ENCODE peak calls at places on chromosomes 6 and 20, in eight cellular contexts. E is fibroblast of mammary gland, N is heart right ventricle, S is endothelial cell, L is cardiac fibroblast, W is brain microvascular endothelial cell, G is fibroblast of lung, C is MCF 10A. K is an unnamed sample.

GRCh38 chr6:52352239-52353008 is 9.5 kb upstream of the PAQR8 start:
- DNase-seq in G (peak), E (peak), N (no peak), C (peak), L (peak), S (no peak), W (peak), K (no peak)

GRCh38 chr20:2625062-2625461 is 27.4 kb upstream of the NOP56 start:
- DNase-seq in N (no peak), W (no peak), C (no peak), L (no peak), G (no peak), E (no peak), S (no peak), K (no peak)

GRCh38 chr20:62388839-62389600 is 2.1 kb downstream of the RPS21 start:
- DNase-seq in E (no peak), G (no peak), W (no peak), L (no peak), S (no peak), N (no peak), C (no peak), K (no peak)

GRCh38 chr6:159941286-159942113 is 27.4 kb upstream of the IGF2R start:
- DNase-seq in G (peak), C (peak), E (peak), N (no peak), W (peak), S (no peak), L (peak), K (no peak)

GRCh38 chr6:46234156-46234556 is 63.4 kb upstream of the ENPP5 start:
- DNase-seq in N (peak), E (no peak), G (no peak), S (no peak), C (no peak), W (no peak), L (no peak), K (no peak)

GRCh38 chr20:50381771-50382593 is 128.2 kb upstream of the PTPN1 start:
- DNase-seq in G (no peak), S (no peak), W (no peak), E (no peak), L (no peak), N (no peak), C (no peak), K (no peak)

GRCh38 chr20:50138120-50138478 is 15.4 kb downstream of the PEDS1 start:
- DNase-seq in S (no peak), L (no peak), C (peak), G (no peak), N (no peak), E (no peak), W (no peak), K (no peak)

GRCh38 chr20:50193169-50193850 is 2.7 kb downstream of the CEBPB start:
- DNase-seq in L (peak), C (peak), G (peak), S (no peak), W (no peak), E (peak), N (no peak), K (no peak)

GRCh38 chr20:4956200-4956810 is 45.0 kb downstream of the SLC23A2 start:
- DNase-seq in E (peak), C (peak), L (peak), S (no peak), G (peak), W (no peak), N (no peak), K (no peak)

GRCh38 chr20:49276201-49276894 is 1.5 kb downstream of the ZNFX1 start:
- DNase-seq in W (peak), C (peak), S (no peak), L (peak), E (peak), N (peak), G (peak), K (no peak)

GRCh38 chr6:100724222-100724621 is 156.9 kb downstream of the ASCC3 start:
- DNase-seq in N (no peak), S (no peak), E (no peak), L (no peak), G (peak), C (no peak), W (no peak), K (no peak)

GRCh38 chr6:100721256-100721655 is 159.9 kb downstream of the ASCC3 start:
- DNase-seq in G (peak), E (peak), L (peak), S (no peak), W (no peak), C (no peak), N (no peak), K (no peak)

GRCh38 chr6:100724696-100725095 is 156.4 kb downstream of the ASCC3 start:
- DNase-seq in E (no peak), N (no peak), S (no peak), L (no peak), C (no peak), G (no peak), W (no peak), K (no peak)

DNA sequence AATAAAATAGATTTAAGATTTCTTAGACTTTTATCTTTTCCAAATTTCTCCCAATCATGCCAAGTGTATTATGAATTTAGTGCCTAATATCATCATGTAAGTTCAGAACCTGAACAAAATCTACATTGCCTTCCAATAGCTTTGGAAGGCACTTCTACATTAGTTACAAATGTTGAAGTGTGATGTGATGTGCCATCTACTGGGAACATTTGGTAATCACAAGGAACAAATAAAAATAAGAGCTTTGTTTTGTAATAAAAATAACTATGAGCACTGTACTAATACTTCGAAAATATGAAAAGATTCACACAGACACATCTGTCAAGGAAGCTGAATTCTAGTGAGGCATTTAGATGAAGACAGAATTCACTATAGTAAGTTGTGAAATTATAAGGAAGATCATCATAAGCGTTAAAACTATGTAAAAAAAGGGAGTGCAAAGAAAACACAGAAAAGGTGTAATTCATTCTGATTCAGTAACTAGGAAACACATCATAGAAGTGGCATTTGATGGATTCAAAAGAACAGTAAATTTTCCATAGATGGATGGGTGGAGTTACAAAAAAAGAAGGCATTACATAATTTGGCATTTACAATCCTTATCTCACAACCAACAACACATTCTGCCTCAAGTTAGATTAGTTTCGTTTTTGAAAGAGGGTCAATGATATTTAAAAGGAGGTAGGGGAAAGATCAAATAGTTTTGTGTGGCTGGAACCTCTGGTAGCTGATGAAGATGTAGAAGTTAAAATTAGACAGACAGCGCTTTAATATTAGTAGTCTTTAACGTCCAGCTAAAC is 161.0 kb downstream of the ASCC3 start:
- DNase-seq in C (peak), E (peak), W (no peak), G (peak), N (no peak), S (no peak), L (peak), K (no peak)
- TF ChIP-seq CTCF in C (peak), E (peak), W (peak), G (peak), N (peak), S (peak), L (peak), K (peak)

GRCh38 chr20:47727909-47728361 is 57.3 kb downstream of the SULF2 start:
- DNase-seq in S (no peak), C (no peak), W (no peak), N (no peak), E (no peak), G (no peak), L (no peak), K (peak)
- TF ChIP-seq CTCF in S (no peak), C (no peak), W (no peak), N (no peak), E (no peak), G (no peak), L (no peak), K (no peak)

GRCh38 chr20:57998276-57998675 is 230.2 kb downstream of the ANKRD60 start:
- DNase-seq in W (no peak), E (no peak), L (no peak), G (no peak), C (no peak), N (no peak), S (no peak), K (no peak)
- TF ChIP-seq CTCF in W (peak), E (no peak), L (no peak), G (no peak), C (no peak), N (no peak), S (no peak), K (no peak)

GRCh38 chr6:8539446-8539845 is 104.1 kb upstream of the SLC35B3 start:
- DNase-seq in G (peak), W (no peak), E (peak), L (peak), S (no peak), C (peak), N (no peak), K (no peak)
- TF ChIP-seq CTCF in G (no peak), W (no peak), E (peak), L (no peak), S (no peak), C (peak), N (no peak), K (peak)

GRCh38 chr20:8443464-8444072 is 311.5 kb downstream of the PLCB1 start:
- DNase-seq in W (no peak), S (no peak), G (no peak), C (no peak), L (no peak), E (no peak), N (no peak), K (no peak)
- TF ChIP-seq CTCF in W (no peak), S (no peak), G (no peak), C (no peak), L (no peak), E (no peak), N (no peak), K (no peak)

GRCh38 chr6:31368461-31368860 is 11.5 kb upstream of the HLA-B start:
- DNase-seq in L (no peak), G (no peak), W (no peak), N (no peak), E (no peak), C (no peak), S (no peak), K (no peak)
- TF ChIP-seq CTCF in L (no peak), G (no peak), W (no peak), N (no peak), E (no peak), C (no peak), S (no peak), K (no peak)

GRCh38 chr20:9615118-9615517 is 100.7 kb downstream of the LAMP5 start:
- DNase-seq in S (no peak), L (no peak), C (no peak), G (no peak), W (no peak), N (no peak), E (no peak), K (no peak)

GRCh38 chr20:9615766-9616454 is 101.5 kb downstream of the LAMP5 start:
- DNase-seq in C (no peak), W (no peak), N (no peak), E (no peak), S (no peak), L (no peak), G (no peak), K (no peak)

GRCh38 chr20:9617062-9617461 is 102.7 kb downstream of the LAMP5 start:
- DNase-seq in C (peak), G (peak), W (peak), S (peak), L (peak), E (peak), N (peak), K (peak)

GRCh38 chr20:9616455-9616805 is 102.0 kb downstream of the LAMP5 start:
- DNase-seq in W (no peak), S (no peak), C (no peak), G (no peak), E (no peak), L (no peak), N (no peak), K (no peak)

GRCh38 chr20:9617940-9618339 is 103.5 kb downstream of the LAMP5 start:
- DNase-seq in W (peak), N (no peak), G (peak), C (peak), S (peak), E (peak), L (peak), K (no peak)
- TF ChIP-seq CTCF in W (peak), N (peak), G (no peak), C (no peak), S (no peak), E (peak), L (peak), K (peak)

GRCh38 chr6:85015396-85015990 is 251.1 kb upstream of the TBX18 start:
- DNase-seq in G (peak), S (peak), W (peak), N (peak), C (peak), E (peak), L (peak), K (peak)
- TF ChIP-seq CTCF in G (peak), S (peak), W (peak), N (peak), C (peak), E (peak), L (peak), K (peak)

K was measured in neural crest cell.